ENCODE peak calls at places on chromosomes 12 and 14, in nine cellular contexts. U is thoracic aorta, B is thyroid gland, M is mammary epithelial cell, G is hepatocyte, Z is H7, P is stomach, V is neural progenitor cell, D is Caco-2. X is an unnamed sample.

GRCh38 chr12:76055393-76055792 is 23.8 kb upstream of the PHLDA1 start:
- DNase-seq in U (no peak), B (no peak), M (no peak), G (no peak), Z (peak; percentile 6), P (no peak), V (no peak), D (no peak), X (no peak)

GRCh38 chr12:57216014-57216891 is at the start of gene NXPH4:
- DNase-seq in U (no peak), B (peak; percentile 18), M (no peak), G (peak; percentile 57), Z (peak; percentile 98), P (peak; percentile 47), V (peak; percentile 70), D (peak; percentile 64), X (no peak)

GRCh38 chr12:114888458-114888857 is 204.5 kb upstream of the TBX3 start:
- DNase-seq in U (no peak), B (no peak), M (peak; percentile 38), G (no peak), Z (no peak), P (no peak), V (no peak), D (no peak), X (no peak)

GRCh38 chr14:65434216-65434850 is 21.8 kb downstream of the FUT8 start:
- DNase-seq in U (no peak), B (no peak), M (no peak), G (no peak), Z (peak; percentile 13), P (no peak), V (no peak), D (no peak), X (no peak)

GRCh38 chr14:90758959-90759358 is 57.3 kb downstream of the TTC7B start:
- DNase-seq in U (peak; percentile 11), B (peak; percentile 18), M (no peak), G (no peak), Z (peak; percentile 27), P (peak; percentile 38), V (no peak), D (no peak), X (no peak)

GRCh38 chr12:21604245-21605101 is at the start of gene GYS2:
- DNase-seq in U (no peak), B (no peak), M (no peak), G (no peak), Z (no peak), P (no peak), V (peak; percentile 54), D (no peak), X (no peak)

GRCh38 chr14:104138098-104138890 is at the start of gene KIF26A:
- DNase-seq in U (no peak), B (no peak), M (no peak), G (peak; percentile 72), Z (peak; percentile 99), P (no peak), V (peak; percentile 90), D (peak; percentile 65), X (no peak)

GRCh38 chr12:88784166-88784565 is 203.9 kb upstream of the KITLG start:
- DNase-seq in U (no peak), B (no peak), M (no peak), G (no peak), Z (no peak), P (no peak), V (no peak), D (no peak), X (no peak)

GRCh38 chr14:71371711-71372396 is 464.6 kb downstream of the PCNX1 start:
- DNase-seq in U (no peak), B (no peak), M (peak; percentile 84), G (peak; percentile 15), Z (no peak), P (no peak), V (no peak), D (no peak), X (no peak)

GRCh38 chr12:29796823-29797263 is 13.1 kb upstream of the TMTC1 start:
- DNase-seq in U (no peak), B (no peak), M (peak; percentile 81), G (peak; percentile 60), Z (no peak), P (no peak), V (peak; percentile 55), D (no peak), X (no peak)

GRCh38 chr14:61396279-61396678 is 74.9 kb downstream of the PRKCH start:
- DNase-seq in U (no peak), B (no peak), M (no peak), G (no peak), Z (no peak), P (no peak), V (no peak), D (no peak), X (no peak)

GRCh38 chr14:61397607-61398006 is 76.2 kb downstream of the PRKCH start:
- DNase-seq in U (no peak), B (no peak), M (no peak), G (no peak), Z (no peak), P (no peak), V (no peak), D (no peak), X (no peak)

GRCh38 chr14:61394542-61394941 is 73.2 kb downstream of the PRKCH start:
- DNase-seq in U (no peak), B (no peak), M (no peak), G (no peak), Z (no peak), P (no peak), V (no peak), D (no peak), X (no peak)

GRCh38 chr14:61396694-61397093 is 75.3 kb downstream of the PRKCH start:
- DNase-seq in U (no peak), B (no peak), M (no peak), G (no peak), Z (no peak), P (no peak), V (no peak), D (no peak), X (no peak)

GRCh38 chr14:61395115-61395725 is 73.8 kb downstream of the PRKCH start:
- DNase-seq in U (no peak), B (no peak), M (no peak), G (no peak), Z (no peak), P (no peak), V (no peak), D (no peak), X (no peak)
- H3K4me3 ChIP-seq in U (no peak overlapping the region), B (no peak overlapping the region), M (no peak overlapping the region), G (no peak overlapping the region), Z (no peak overlapping the region), P (no peak overlapping the region), V (no peak overlapping the region), D (no peak overlapping the region), X (no peak overlapping the region)

GRCh38 chr12:45049912-45050318 is 984 bp downstream of the DBX2 start:
- DNase-seq in U (no peak), B (no peak), M (no peak), G (no peak), Z (no peak), P (no peak), V (peak; percentile 31), D (no peak), X (no peak)
- H3K4me3 ChIP-seq in U (peak overlapping the region; percentile 72), B (no peak overlapping the region), M (no peak overlapping the region), G (no peak overlapping the region), Z (peak overlapping the region; percentile 53), P (no peak overlapping the region), V (peak overlapping the region; percentile 73), D (no peak overlapping the region), X (no peak overlapping the region)

GRCh38 chr14:50831704-50832130 is 755 bp upstream of the NIN start:
- DNase-seq in U (no peak), B (no peak), M (no peak), G (peak; percentile 21), Z (no peak), P (no peak), V (peak; percentile 46), D (no peak), X (no peak)
- H3K4me3 ChIP-seq in U (peak overlapping the region; percentile 96), B (peak overlapping the region; percentile 90), M (peak overlapping the region; percentile 83), G (peak overlapping the region; percentile 87), Z (peak overlapping the region; percentile 71), P (peak overlapping the region; percentile 91), V (peak overlapping the region; percentile 94), D (peak overlapping the region; percentile 71), X (peak overlapping the region; percentile 80)

DNA sequence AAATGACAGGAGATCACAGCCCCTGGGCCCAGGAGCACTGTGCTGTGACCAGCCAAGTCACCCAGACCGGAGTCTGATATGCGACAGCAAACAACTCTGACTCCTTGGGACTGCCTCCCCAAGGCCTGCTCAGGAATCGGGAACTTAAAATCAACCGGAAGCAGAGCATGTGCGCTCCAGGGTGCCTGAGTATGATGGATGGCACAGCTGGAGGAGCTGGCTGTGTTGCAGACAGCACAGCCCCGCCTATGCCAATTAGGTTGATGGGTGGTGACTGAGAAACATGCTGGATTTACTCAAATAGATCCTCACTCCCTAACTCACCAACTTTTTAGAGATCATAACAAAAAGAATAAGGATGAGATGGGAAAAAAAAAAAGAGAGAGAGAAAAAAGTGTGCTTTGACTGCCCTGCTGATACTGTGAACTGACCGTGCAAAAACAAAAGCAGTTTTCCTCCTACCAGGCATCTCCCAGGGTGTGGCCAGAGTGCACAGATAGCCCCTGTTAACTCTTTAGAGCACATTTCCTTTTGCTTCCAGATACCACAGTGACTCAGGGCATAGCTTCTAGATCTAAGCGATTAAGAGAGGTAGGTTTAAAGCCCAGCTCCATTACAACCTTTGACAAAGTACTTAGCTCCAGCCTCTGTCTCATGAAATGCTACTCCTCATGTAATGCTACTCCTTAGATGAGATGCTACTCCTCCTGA is 27.4 kb upstream of the STON2 start:
- DNase-seq in U (no peak), B (no peak), M (peak; percentile 11), G (no peak), Z (no peak), P (no peak), V (peak; percentile 22), D (no peak), X (no peak)
- H3K4me3 ChIP-seq in U (no peak overlapping the region), B (no peak overlapping the region), M (no peak overlapping the region), G (no peak overlapping the region), Z (no peak overlapping the region), P (no peak overlapping the region), V (no peak overlapping the region), D (no peak overlapping the region), X (no peak overlapping the region)

DNA sequence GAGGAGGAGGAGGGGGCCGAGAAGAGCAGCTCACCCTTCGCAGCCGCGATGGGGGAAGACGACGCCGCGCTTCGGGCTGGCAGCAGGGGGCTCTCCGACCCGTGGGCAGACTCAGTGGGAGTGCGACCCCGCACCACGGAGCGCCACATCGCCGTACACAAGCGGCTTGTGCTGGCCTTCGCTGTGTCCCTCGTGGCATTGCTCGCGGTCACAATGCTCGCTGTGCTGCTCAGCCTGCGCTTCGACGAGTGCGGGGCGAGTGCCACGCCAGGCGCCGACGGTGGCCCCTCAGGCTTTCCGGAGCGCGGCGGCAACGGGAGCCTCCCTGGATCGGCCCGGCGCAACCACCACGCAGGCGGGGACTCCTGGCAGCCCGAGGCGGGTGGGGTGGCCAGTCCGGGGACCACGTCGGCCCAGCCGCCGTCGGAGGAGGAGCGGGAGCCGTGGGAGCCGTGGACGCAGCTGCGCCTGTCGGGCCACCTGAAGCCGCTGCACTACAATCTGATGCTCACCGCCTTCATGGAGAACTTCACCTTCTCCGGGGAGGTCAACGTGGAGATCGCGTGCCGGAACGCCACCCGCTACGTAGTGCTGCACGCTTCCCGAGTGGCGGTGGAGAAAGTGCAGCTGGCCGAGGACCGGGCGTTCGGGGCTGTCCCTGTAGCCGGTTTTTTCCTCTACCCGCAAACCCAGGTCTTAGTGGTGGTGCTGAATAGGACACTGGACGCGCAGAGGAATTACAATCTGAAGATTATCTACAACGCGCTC is 745 bp downstream of the TRHDE start:
- DNase-seq in U (no peak), B (no peak), M (peak; percentile 69), G (peak; percentile 56), Z (peak; percentile 65), P (no peak), V (peak; percentile 56), D (no peak), X (no peak)
- H3K4me3 ChIP-seq in U (peak overlapping the region; percentile 82), B (no peak overlapping the region), M (peak overlapping the region; percentile 77), G (peak overlapping the region; percentile 80), Z (peak overlapping the region; percentile 73), P (peak overlapping the region; percentile 73), V (peak overlapping the region; percentile 57), D (no peak overlapping the region), X (no peak overlapping the region)

GRCh38 chr12:41189395-41190251 is 1.5 kb downstream of the PDZRN4 start:
- DNase-seq in U (no peak), B (peak; percentile 6), M (peak; percentile 1), G (no peak), Z (peak; percentile 26), P (no peak), V (peak; percentile 53), D (no peak), X (no peak)
- H3K4me3 ChIP-seq in U (peak overlapping the region; percentile 82), B (no peak overlapping the region), M (no peak overlapping the region), G (peak overlapping the region; percentile 35), Z (peak overlapping the region; percentile 45), P (peak overlapping the region; percentile 53), V (peak overlapping the region; percentile 49), D (no peak overlapping the region), X (no peak overlapping the region)

X was measured in naive thymus-derived CD4-positive, alpha-beta T cell.